ENCODE peak calls at places on chromosomes 6 and 20, in five cellular contexts. U is CD4-positive, alpha-beta memory T cell; W is adrenal gland; S is psoas muscle; L is aorta. T is an unnamed sample. For H3K4me1 and H3K27me3, the result is how much of the 10 kb centered on the place peaks cover.

GRCh38 chr6:39203804-39204495 is 25.3 kb downstream of the KCNK5 start:
- DNase-seq in W (no peak), S (no peak), L (no peak), U (no peak), T (peak)

GRCh38 chr20:1469925-1470571 is 3.4 kb upstream of the NSFL1C start:
- DNase-seq in W (peak), S (peak), U (no peak), L (peak), T (peak)

GRCh38 chr6:71887006-71887743 is 825 bp downstream of the RIMS1 start:
- DNase-seq in S (no peak), U (no peak), W (no peak), L (no peak), T (no peak)

GRCh38 chr6:3208096-3208774 is 19.2 kb downstream of the TUBB2B start:
- DNase-seq in W (peak), S (peak), U (no peak), L (peak), T (peak)

GRCh38 chr6:20952605-20953004 is 418.3 kb downstream of the CDKAL1 start:
- DNase-seq in W (no peak), U (no peak), S (no peak), L (no peak), T (peak)

GRCh38 chr6:69390125-69390524 is 406.7 kb downstream of the LMBRD1 start:
- DNase-seq in L (no peak), S (no peak), U (no peak), W (no peak), T (no peak)

GRCh38 chr6:127459231-127459641 is at the start of gene KIAA0408:
- DNase-seq in W (peak), S (peak), L (peak), U (no peak), T (no peak)

GRCh38 chr6:88492241-88492640 is 326.1 kb upstream of the CNR1 start:
- DNase-seq in S (no peak), U (no peak), L (no peak), W (no peak), T (no peak)

GRCh38 chr6:40962241-40962640 is 76.8 kb downstream of the UNC5CL start:
- DNase-seq in U (no peak), S (no peak), L (no peak), W (no peak), T (peak)

GRCh38 chr6:162999575-163000285 is 272.0 kb downstream of the PACRG start:
- DNase-seq in S (no peak), L (no peak), U (no peak), W (no peak), T (peak)

GRCh38 chr20:1721687-1722512 is 64.3 kb upstream of the SIRPG start:
- DNase-seq in L (no peak), S (no peak), U (no peak), W (no peak), T (peak)

GRCh38 chr20:59437601-59438031 is 137.2 kb downstream of the EDN3 start:
- DNase-seq in W (no peak), L (no peak), U (no peak), S (no peak), T (no peak)

GRCh38 chr6:119036076-119036475 is 42.4 kb downstream of the FAM184A start:
- DNase-seq in W (no peak), U (no peak), S (no peak), L (no peak), T (no peak)

GRCh38 chr6:116218172-116218633 is 35.7 kb downstream of the TSPYL4 start:
- DNase-seq in W (no peak), U (peak), L (no peak), S (no peak), T (no peak)

GRCh38 chr20:10492065-10492464 is 57.0 kb downstream of the SLX4IP start:
- DNase-seq in W (no peak), S (no peak), L (no peak), U (no peak), T (no peak)

GRCh38 chr20:10495173-10495572 is 60.1 kb downstream of the SLX4IP start:
- DNase-seq in U (no peak), S (no peak), W (no peak), L (no peak), T (no peak)

GRCh38 chr20:10490706-10491105 is 55.6 kb downstream of the SLX4IP start:
- DNase-seq in U (no peak), S (no peak), W (no peak), L (no peak), T (no peak)

GRCh38 chr20:10489853-10490627 is 54.9 kb downstream of the SLX4IP start:
- DNase-seq in W (no peak), L (no peak), U (no peak), S (no peak), T (no peak)

DNA sequence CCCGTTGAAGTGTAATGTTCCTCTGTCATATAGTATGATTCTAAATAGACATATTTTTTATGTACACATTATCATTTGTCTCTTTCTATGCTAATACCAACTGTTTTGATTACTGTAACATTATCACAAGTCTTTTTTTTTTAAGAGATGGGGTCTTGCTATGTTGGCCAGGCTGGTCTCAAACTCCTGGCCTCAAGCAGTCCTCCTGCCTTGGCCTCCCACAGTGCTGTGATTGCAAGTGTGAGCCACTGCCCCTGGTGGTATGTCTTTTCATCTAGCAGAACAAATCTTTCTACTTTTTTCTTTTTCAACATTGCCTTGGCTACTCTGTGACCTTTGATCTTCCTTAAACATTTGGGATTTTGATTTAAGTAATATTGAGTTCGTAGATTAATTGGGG is 57.7 kb downstream of the SLX4IP start:
- DNase-seq in S (no peak), U (no peak), W (no peak), L (no peak), T (no peak)
- H3K4me1 ChIP-seq in S (under half), U (under half), W (under half), L (under half), T (under half)

DNA sequence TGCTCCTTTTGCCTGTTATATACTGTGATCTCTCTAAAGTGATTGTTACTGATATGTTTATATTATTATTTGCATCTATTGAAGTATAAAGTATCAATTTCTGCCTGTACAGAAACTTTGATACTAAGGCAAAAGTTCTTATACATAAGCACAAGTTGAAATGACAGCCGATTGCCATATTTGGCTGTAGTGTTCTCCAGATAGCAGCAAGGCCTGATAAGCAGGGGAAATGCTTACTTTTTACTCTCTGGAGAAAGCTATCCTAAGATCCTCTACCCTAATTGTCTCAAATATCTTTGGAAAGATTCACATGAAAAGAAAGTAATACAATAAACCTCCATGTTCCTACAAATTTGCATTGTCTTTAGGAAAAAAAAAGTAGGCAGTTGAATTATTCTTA is 31.4 kb downstream of the SENP6 start:
- DNase-seq in U (no peak), S (no peak), L (no peak), W (no peak), T (no peak)
- H3K27me3 ChIP-seq in U (under half), S (under half), L (under half), W (under half), T (under half)

GRCh38 chr20:47306095-47306494 is 50.4 kb downstream of the ZMYND8 start:
- DNase-seq in S (no peak), W (no peak), U (no peak), L (no peak), T (no peak)
- H3K4me1 ChIP-seq in S (under half), W (half or more), U (under half), L (under half), T (under half)

DNA sequence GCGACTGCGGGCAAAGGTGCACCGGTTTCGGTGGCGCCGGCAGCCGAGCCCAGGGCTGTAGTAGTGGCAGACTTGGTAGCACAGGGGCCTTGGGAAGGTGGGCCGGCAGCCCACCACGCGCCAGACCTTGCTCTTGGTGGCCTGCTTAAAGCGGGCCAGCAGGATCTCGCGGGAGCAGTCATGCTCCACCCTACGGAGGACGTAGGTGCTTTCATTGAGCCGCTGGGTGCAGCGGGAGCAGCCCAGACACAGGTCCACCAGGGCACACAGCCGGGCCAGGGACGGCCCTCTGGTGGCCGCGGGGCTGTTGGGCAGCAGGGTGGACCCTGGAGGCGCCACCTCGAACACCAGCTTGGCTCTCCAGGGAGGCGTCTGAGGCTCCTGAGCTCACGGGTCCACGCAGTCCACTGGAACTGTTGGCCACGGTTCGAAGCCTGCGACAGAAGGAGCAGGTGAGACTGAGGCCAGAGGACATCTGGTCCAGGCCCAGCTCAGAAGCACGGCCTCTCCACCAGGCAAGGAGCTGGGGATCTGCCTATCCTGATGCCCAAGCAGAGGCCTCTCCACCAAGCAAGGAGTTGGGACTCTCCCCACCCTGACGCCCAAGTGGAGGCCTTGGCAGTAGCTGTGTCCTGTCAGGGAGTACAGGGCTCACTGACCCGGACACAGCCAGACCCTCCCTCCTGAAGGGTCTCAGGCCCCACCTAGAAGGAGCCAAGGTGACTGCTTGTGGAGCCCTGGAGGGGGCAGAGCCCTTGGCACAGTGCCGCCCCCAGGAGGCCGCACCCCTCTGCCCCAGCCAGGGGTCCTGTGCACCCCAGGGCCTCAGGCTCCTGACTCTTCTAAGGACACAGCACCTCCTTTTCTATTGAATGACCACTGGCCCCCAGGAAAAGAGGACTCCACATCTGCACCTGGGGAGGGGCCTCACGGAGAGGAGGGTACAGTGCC is 976 bp downstream of the HELZ2 start:
- DNase-seq in W (no peak), S (no peak), L (no peak), U (no peak), T (no peak)
- H3K27me3 ChIP-seq in W (under half), S (under half), L (under half), U (under half), T (under half)

GRCh38 chr6:134315189-134315588 is 2.7 kb downstream of the SGK1 start:
- DNase-seq in L (no peak), U (no peak), S (no peak), W (no peak), T (no peak)

GRCh38 chr6:134316733-134317431 is 1.0 kb downstream of the SGK1 start:
- DNase-seq in W (no peak), U (no peak), S (no peak), L (no peak), T (no peak)

GRCh38 chr6:134312038-134312660 is 5.8 kb downstream of the SGK1 start:
- DNase-seq in U (no peak), L (no peak), S (no peak), W (no peak), T (no peak)

GRCh38 chr6:134315974-134316391 is 1.9 kb downstream of the SGK1 start:
- DNase-seq in S (no peak), U (no peak), W (no peak), L (no peak), T (no peak)

GRCh38 chr6:134314236-134314821 is 3.6 kb downstream of the SGK1 start:
- DNase-seq in U (no peak), W (no peak), S (no peak), L (no peak), T (no peak)
- H3K4me1 ChIP-seq in U (under half), W (under half), S (under half), L (under half), T (under half)